ENCODE peak calls at places on chromosomes 5 and 9, in eight cellular contexts. W, H, X, P, B, L, O and V are unnamed samples.
A peak's percentile ranks its signal among the peaks of the same experiment; 100 is the strongest.

GRCh38 chr9:5569357-5569756 is 59.0 kb downstream of the PDCD1LG2 start:
- DNase-seq in W (no peak), H (no peak), X (no peak), P (no peak), B (no peak), L (no peak), O (no peak), V (no peak)

GRCh38 chr5:82540301-82540700 is 262.1 kb upstream of the RPS23 start:
- DNase-seq in W (no peak), H (no peak), X (no peak), P (peak; percentile 16), B (no peak), L (no peak), O (no peak), V (no peak)

GRCh38 chr9:93303806-93304573 is 120.1 kb downstream of the WNK2 start:
- DNase-seq in W (no peak), H (no peak), X (no peak), P (no peak), B (no peak), L (no peak), O (peak; percentile 22), V (no peak)

GRCh38 chr9:88173378-88173999 is 35.2 kb upstream of the SPATA31C2 start:
- DNase-seq in W (peak; percentile 93), H (peak; percentile 51), X (peak; percentile 68), P (peak; percentile 60), B (no peak), L (peak; percentile 40), O (no peak), V (peak; percentile 68)

GRCh38 chr9:121811140-121811539 is 159.7 kb downstream of the DAB2IP start:
- DNase-seq in W (no peak), H (no peak), X (no peak), P (no peak), B (no peak), L (no peak), O (no peak), V (no peak)

GRCh38 chr5:51156838-51157237 is 226.4 kb upstream of the ISL1 start:
- DNase-seq in W (peak; percentile 62), H (no peak), X (no peak), P (no peak), B (no peak), L (no peak), O (no peak), V (no peak)

GRCh38 chr9:128160603-128160987 is 530 bp downstream of the BBLN start:
- DNase-seq in W (peak; percentile 26), H (no peak), X (peak; percentile 38), P (peak; percentile 19), B (no peak), L (no peak), O (no peak), V (no peak)

GRCh38 chr5:39424751-39425524 is at the start of gene DAB2:
- DNase-seq in W (peak; percentile 98), H (no peak), X (peak; percentile 94), P (peak; percentile 92), B (peak; percentile 81), L (peak; percentile 96), O (peak; percentile 73), V (peak; percentile 99)

GRCh38 chr5:85170183-85170582 is 785.5 kb upstream of the EDIL3 start:
- DNase-seq in W (no peak), H (no peak), X (no peak), P (no peak), B (no peak), L (no peak), O (no peak), V (no peak)

GRCh38 chr5:39580702-39581498 is 156.1 kb upstream of the DAB2 start:
- DNase-seq in W (no peak), H (no peak), X (peak; percentile 18), P (peak; percentile 10), B (no peak), L (peak; percentile 65), O (no peak), V (peak; percentile 49)

GRCh38 chr9:132977626-132978450 is 656 bp upstream of the GFI1B start:
- DNase-seq in W (peak; percentile 87), H (peak; percentile 39), X (peak; percentile 73), P (peak; percentile 42), B (peak; percentile 6), L (no peak), O (peak; percentile 74), V (peak; percentile 53)

GRCh38 chr9:35660966-35661413 is 2.9 kb downstream of the CCDC107 start:
- DNase-seq in W (peak; percentile 73), H (no peak), X (peak; percentile 55), P (peak; percentile 34), B (no peak), L (no peak), O (peak; percentile 65), V (peak; percentile 69)

GRCh38 chr5:138466900-138467710 is 1.8 kb downstream of the EGR1 start:
- DNase-seq in W (no peak), H (no peak), X (peak; percentile 67), P (no peak), B (no peak), L (peak; percentile 18), O (peak; percentile 52), V (peak; percentile 41)

GRCh38 chr5:143085319-143085917 is 315.2 kb downstream of the ARHGAP26 start:
- DNase-seq in W (no peak), H (peak; percentile 89), X (peak; percentile 21), P (no peak), B (no peak), L (no peak), O (no peak), V (peak; percentile 32)

GRCh38 chr5:170985486-170985885 is 123.7 kb downstream of the RANBP17 start:
- DNase-seq in W (no peak), H (no peak), X (peak; percentile 23), P (no peak), B (no peak), L (no peak), O (no peak), V (no peak)

GRCh38 chr5:150485770-150486401 is 22.0 kb upstream of the NDST1 start:
- DNase-seq in W (peak; percentile 75), H (no peak), X (peak; percentile 85), P (no peak), B (no peak), L (no peak), O (peak; percentile 47), V (peak; percentile 66)

GRCh38 chr9:125815568-125815967 is 68.4 kb downstream of the PBX3 start:
- DNase-seq in W (peak; percentile 73), H (no peak), X (peak; percentile 40), P (no peak), B (no peak), L (no peak), O (no peak), V (peak; percentile 28)

GRCh38 chr9:110131499-110131898 is 76.5 kb downstream of the C9orf152 start:
- DNase-seq in W (peak; percentile 91), H (no peak), X (peak; percentile 71), P (no peak), B (no peak), L (no peak), O (no peak), V (no peak)

GRCh38 chr9:99601506-99601905 is 220.2 kb upstream of the NR4A3 start:
- DNase-seq in W (no peak), H (no peak), X (peak; percentile 18), P (peak; percentile 3), B (no peak), L (no peak), O (no peak), V (peak; percentile 11)

GRCh38 chr5:3596261-3596825 is 711 bp downstream of the IRX1 start:
- DNase-seq in W (peak; percentile 40), H (no peak), X (peak; percentile 31), P (no peak), B (no peak), L (no peak), O (no peak), V (no peak)

GRCh38 chr5:173310861-173311515 is 17.2 kb downstream of the STC2 start:
- DNase-seq in W (no peak), H (no peak), X (peak; percentile 54), P (no peak), B (peak; percentile 29), L (no peak), O (no peak), V (peak; percentile 33)

GRCh38 chr9:134307223-134307600 is 19.0 kb upstream of the RXRA start:
- DNase-seq in W (no peak), H (no peak), X (no peak), P (no peak), B (no peak), L (no peak), O (no peak), V (no peak)

GRCh38 chr9:137369911-137370630 is 52.9 kb downstream of the EXD3 start:
- DNase-seq in W (no peak), H (no peak), X (no peak), P (no peak), B (no peak), L (no peak), O (no peak), V (no peak)

GRCh38 chr9:35675732-35676392 is 2.1 kb downstream of the CA9 start:
- DNase-seq in W (peak; percentile 86), H (no peak), X (peak; percentile 61), P (no peak), B (no peak), L (no peak), O (peak; percentile 65), V (no peak)

GRCh38 chr5:56169281-56169680 is 63.8 kb downstream of the ANKRD55 start:
- DNase-seq in W (no peak), H (no peak), X (peak; percentile 45), P (no peak), B (no peak), L (no peak), O (no peak), V (no peak)

GRCh38 chr9:137371521-137371941 is 51.4 kb downstream of the EXD3 start:
- DNase-seq in W (no peak), H (no peak), X (no peak), P (no peak), B (no peak), L (no peak), O (no peak), V (no peak)

GRCh38 chr5:95704150-95704549 is 21.4 kb upstream of the SPATA9 start:
- DNase-seq in W (no peak), H (no peak), X (no peak), P (no peak), B (no peak), L (no peak), O (no peak), V (no peak)

GRCh38 chr9:3343671-3344070 is 182.1 kb downstream of the RFX3 start:
- DNase-seq in W (no peak), H (no peak), X (peak; percentile 17), P (no peak), B (no peak), L (no peak), O (no peak), V (no peak)

GRCh38 chr9:9362332-9362731 is 1250.5 kb downstream of the PTPRD start:
- DNase-seq in W (no peak), H (no peak), X (no peak), P (no peak), B (no peak), L (no peak), O (no peak), V (no peak)

GRCh38 chr5:115354246-115354645 is 57.8 kb upstream of the CCDC112 start:
- DNase-seq in W (no peak), H (no peak), X (no peak), P (no peak), B (no peak), L (no peak), O (no peak), V (no peak)

GRCh38 chr9:715743-716400 is 125.6 kb upstream of the DMRT1 start:
- DNase-seq in W (no peak), H (no peak), X (peak; percentile 56), P (no peak), B (peak; percentile 92), L (no peak), O (no peak), V (peak; percentile 60)

GRCh38 chr9:86601697-86602096 is 247.5 kb upstream of the TUT7 start:
- DNase-seq in W (no peak), H (no peak), X (peak; percentile 28), P (no peak), B (no peak), L (no peak), O (no peak), V (peak; percentile 81)

GRCh38 chr9:127365461-127365860 is 31.5 kb upstream of the SLC2A8 start:
- DNase-seq in W (no peak), H (no peak), X (no peak), P (no peak), B (no peak), L (no peak), O (no peak), V (no peak)